ENCODE peak calls at places on chromosomes 5 and 9, in nine cellular contexts. D is lower leg skin, I is GM12865, C is anterior cingulate cortex, M is NCI-H510A treated with DMSO at 0.1 percent for 48 hours, V is cardiac fibroblast, W is adipocyte, G is dorsolateral prefrontal cortex, T is AG08395. A is an unnamed sample.

GRCh38 chr5:72377920-72378635 is 57.9 kb downstream of the PTCD2 start:
- DNase-seq in W (peak), C (no peak), D (no peak), M (no peak), I (no peak), T (no peak), V (peak), G (no peak), A (peak)

GRCh38 chr5:131019601-131020315 is 145.3 kb downstream of the HINT1 start:
- DNase-seq in G (no peak), I (no peak), V (no peak), D (no peak), C (no peak), T (no peak), W (no peak), M (no peak), A (no peak)

GRCh38 chr5:67476531-67476930 is 279.9 kb upstream of the CD180 start:
- DNase-seq in C (no peak), I (no peak), T (peak), D (no peak), G (no peak), W (peak), V (no peak), M (no peak), A (peak)

GRCh38 chr5:73591102-73591695 is 25.7 kb downstream of the UTP15 start:
- DNase-seq in V (peak), C (peak), D (no peak), G (peak), T (peak), M (peak), I (peak), W (peak), A (peak)

GRCh38 chr5:72770266-72770665 is 46.2 kb upstream of the TNPO1 start:
- DNase-seq in V (no peak), T (no peak), I (no peak), C (no peak), M (no peak), G (no peak), D (no peak), W (no peak), A (no peak)

GRCh38 chr5:80569961-80570786 is at the start of gene ANKRD34B:
- DNase-seq in D (no peak), W (peak), V (no peak), T (no peak), G (no peak), C (no peak), I (peak), M (peak), A (no peak)

GRCh38 chr5:169416583-169417196 is 115.8 kb upstream of the SLIT3 start:
- DNase-seq in M (no peak), V (peak), T (peak), I (peak), W (peak), G (no peak), C (no peak), D (peak), A (peak)

GRCh38 chr5:4192111-4192510 is 596.5 kb downstream of the IRX1 start:
- DNase-seq in G (no peak), C (no peak), D (no peak), W (no peak), V (no peak), T (no peak), M (no peak), I (no peak), A (no peak)

GRCh38 chr5:137203011-137203632 is 296.0 kb downstream of the SPOCK1 start:
- DNase-seq in V (no peak), D (no peak), T (no peak), G (no peak), I (no peak), W (no peak), M (no peak), C (no peak), A (no peak)

GRCh38 chr9:131289301-131290038 is at the start of gene PLPP7:
- DNase-seq in W (peak), T (peak), I (peak), M (peak), D (no peak), G (peak), V (peak), C (peak), A (peak)

GRCh38 chr5:102759700-102760099 is 4.6 kb downstream of the PAM start:
- DNase-seq in T (no peak), C (no peak), D (no peak), V (no peak), G (no peak), W (no peak), M (no peak), I (no peak), A (no peak)

GRCh38 chr5:112320408-112320807 is 98.7 kb downstream of the EPB41L4A start:
- DNase-seq in V (no peak), D (no peak), I (no peak), M (no peak), T (no peak), W (no peak), G (no peak), C (no peak), A (no peak)

GRCh38 chr5:88539642-88540476 is 271.2 kb upstream of the TMEM161B start:
- DNase-seq in T (no peak), I (no peak), M (no peak), C (no peak), V (no peak), W (no peak), D (no peak), G (no peak), A (no peak)

GRCh38 chr9:134969401-134969800 is 51.7 kb upstream of the FCN1 start:
- DNase-seq in D (peak), T (no peak), W (no peak), V (no peak), C (no peak), M (no peak), I (no peak), G (no peak), A (no peak)

GRCh38 chr5:72425995-72426394 is 81.2 kb downstream of the ZNF366 start:
- DNase-seq in C (no peak), T (no peak), I (no peak), V (no peak), D (no peak), M (no peak), W (no peak), G (no peak), A (no peak)